ENCODE peak calls at places on chromosomes 6 and 20, in nine cellular contexts. One of them, this sample, is unnamed.
A peak's percentile ranks its signal among the peaks of the same experiment; 100 is the strongest.

GRCh38 chr6:16420715-16421461 is 182.5 kb downstream of the GMPR start:
- DNase-seq in ovary: no peak
- DNase-seq in transverse colon: peak; percentile 32
- DNase-seq in GM12878: peak; percentile 97
- DNase-seq in SK-N-SH: no peak
- DNase-seq in stomach: no peak
- DNase-seq in HepG2: no peak
- DNase-seq in tibial nerve: no peak
- DNase-seq in A549: no peak
- DNase-seq in this sample: no peak

GRCh38 chr20:3843490-3843889 is 3.1 kb upstream of the MAVS start:
- DNase-seq in stomach: no peak
- DNase-seq in A549: peak; percentile 87
- DNase-seq in ovary: no peak
- DNase-seq in SK-N-SH: no peak
- DNase-seq in HepG2: peak; percentile 69
- DNase-seq in tibial nerve: no peak
- DNase-seq in transverse colon: peak; percentile 42
- DNase-seq in GM12878: no peak
- DNase-seq in this sample: no peak

GRCh38 chr6:136866872-136867416 is 44.6 kb downstream of the PEX7 start:
- DNase-seq in GM12878: no peak
- DNase-seq in ovary: no peak
- DNase-seq in SK-N-SH: peak; percentile 12
- DNase-seq in stomach: no peak
- DNase-seq in transverse colon: no peak
- DNase-seq in HepG2: no peak
- DNase-seq in A549: no peak
- DNase-seq in tibial nerve: no peak
- DNase-seq in this sample: no peak

GRCh38 chr6:140979642-140980091 is 1153.1 kb upstream of the GJE1 start:
- DNase-seq in ovary: peak; percentile 59
- DNase-seq in A549: no peak
- DNase-seq in SK-N-SH: no peak
- DNase-seq in stomach: no peak
- DNase-seq in GM12878: no peak
- DNase-seq in HepG2: no peak
- DNase-seq in transverse colon: no peak
- DNase-seq in tibial nerve: peak; percentile 64
- DNase-seq in this sample: no peak

GRCh38 chr20:652611-653109 is 340 bp downstream of the SRXN1 start:
- DNase-seq in GM12878: no peak
- DNase-seq in tibial nerve: no peak
- DNase-seq in ovary: peak; percentile 50
- DNase-seq in stomach: peak; percentile 33
- DNase-seq in transverse colon: peak; percentile 22
- DNase-seq in HepG2: no peak
- DNase-seq in SK-N-SH: no peak
- DNase-seq in A549: no peak
- DNase-seq in this sample: no peak

GRCh38 chr6:160137989-160138835 is 16.6 kb downstream of the SLC22A1 start:
- DNase-seq in A549: peak; percentile 28
- DNase-seq in tibial nerve: peak; percentile 57
- DNase-seq in transverse colon: peak; percentile 65
- DNase-seq in HepG2: peak; percentile 57
- DNase-seq in GM12878: peak; percentile 23
- DNase-seq in ovary: peak; percentile 68
- DNase-seq in SK-N-SH: peak; percentile 54
- DNase-seq in stomach: peak; percentile 72
- DNase-seq in this sample: no peak

GRCh38 chr6:147201885-147202515 is 2.2 kb upstream of the STXBP5 start:
- DNase-seq in GM12878: no peak
- DNase-seq in HepG2: peak; percentile 59
- DNase-seq in A549: peak; percentile 36
- DNase-seq in SK-N-SH: peak; percentile 42
- DNase-seq in transverse colon: peak; percentile 21
- DNase-seq in stomach: no peak
- DNase-seq in tibial nerve: peak; percentile 14
- DNase-seq in ovary: no peak
- DNase-seq in this sample: no peak

GRCh38 chr6:33777716-33778474 is 11.0 kb downstream of the LEMD2 start:
- DNase-seq in SK-N-SH: no peak
- DNase-seq in HepG2: no peak
- DNase-seq in tibial nerve: no peak
- DNase-seq in ovary: no peak
- DNase-seq in stomach: no peak
- DNase-seq in A549: no peak
- DNase-seq in transverse colon: no peak
- DNase-seq in GM12878: no peak
- DNase-seq in this sample: no peak

GRCh38 chr6:41341580-41341979 is 6.2 kb downstream of the NCR2 start:
- DNase-seq in stomach: no peak
- DNase-seq in tibial nerve: no peak
- DNase-seq in ovary: no peak
- DNase-seq in HepG2: no peak
- DNase-seq in A549: no peak
- DNase-seq in GM12878: no peak
- DNase-seq in SK-N-SH: no peak
- DNase-seq in transverse colon: no peak
- DNase-seq in this sample: no peak

GRCh38 chr6:3888153-3888957 is 39.2 kb downstream of the FAM50B start:
- DNase-seq in stomach: peak; percentile 59
- DNase-seq in SK-N-SH: no peak
- DNase-seq in GM12878: no peak
- DNase-seq in ovary: no peak
- DNase-seq in tibial nerve: peak; percentile 53
- DNase-seq in A549: peak; percentile 26
- DNase-seq in transverse colon: peak; percentile 34
- DNase-seq in HepG2: no peak
- DNase-seq in this sample: peak; percentile 88

GRCh38 chr6:73134588-73134987 is 90.7 kb downstream of the KHDC1L start:
- DNase-seq in stomach: no peak
- DNase-seq in HepG2: peak; percentile 16
- DNase-seq in A549: no peak
- DNase-seq in SK-N-SH: peak; percentile 14
- DNase-seq in transverse colon: peak; percentile 23
- DNase-seq in GM12878: no peak
- DNase-seq in tibial nerve: no peak
- DNase-seq in ovary: no peak
- DNase-seq in this sample: no peak

GRCh38 chr6:13011612-13012146 is 295.1 kb downstream of the PHACTR1 start:
- DNase-seq in transverse colon: no peak
- DNase-seq in ovary: no peak
- DNase-seq in stomach: no peak
- DNase-seq in GM12878: no peak
- DNase-seq in SK-N-SH: no peak
- DNase-seq in tibial nerve: no peak
- DNase-seq in HepG2: peak; percentile 6
- DNase-seq in A549: no peak
- DNase-seq in this sample: no peak

GRCh38 chr6:12656841-12657435 is 59.6 kb upstream of the PHACTR1 start:
- DNase-seq in GM12878: no peak
- DNase-seq in SK-N-SH: no peak
- DNase-seq in tibial nerve: no peak
- DNase-seq in transverse colon: no peak
- DNase-seq in stomach: no peak
- DNase-seq in ovary: no peak
- DNase-seq in HepG2: no peak
- DNase-seq in A549: no peak
- DNase-seq in this sample: no peak

GRCh38 chr6:168083142-168083885 is 4.3 kb upstream of the FRMD1 start:
- DNase-seq in ovary: no peak
- DNase-seq in HepG2: no peak
- DNase-seq in tibial nerve: no peak
- DNase-seq in stomach: no peak
- DNase-seq in GM12878: no peak
- DNase-seq in A549: no peak
- DNase-seq in transverse colon: peak; percentile 60
- DNase-seq in SK-N-SH: no peak
- DNase-seq in this sample: no peak
- TF ChIP-seq EP300 in ovary: no peak
- TF ChIP-seq EP300 in HepG2: no peak
- TF ChIP-seq EP300 in tibial nerve: no peak
- TF ChIP-seq EP300 in stomach: no peak
- TF ChIP-seq EP300 in GM12878: no peak
- TF ChIP-seq EP300 in A549: no peak
- TF ChIP-seq EP300 in transverse colon: no peak
- TF ChIP-seq EP300 in SK-N-SH: no peak
- TF ChIP-seq EP300 in this sample: no peak

GRCh38 chr6:106160189-106160588 is 74.1 kb downstream of the PRDM1 start:
- DNase-seq in GM12878: no peak
- DNase-seq in HepG2: no peak
- DNase-seq in A549: no peak
- DNase-seq in ovary: no peak
- DNase-seq in transverse colon: no peak
- DNase-seq in tibial nerve: no peak
- DNase-seq in stomach: no peak
- DNase-seq in SK-N-SH: no peak
- DNase-seq in this sample: no peak

GRCh38 chr6:106159531-106159940 is 73.4 kb downstream of the PRDM1 start:
- DNase-seq in GM12878: no peak
- DNase-seq in transverse colon: no peak
- DNase-seq in ovary: no peak
- DNase-seq in stomach: no peak
- DNase-seq in tibial nerve: no peak
- DNase-seq in A549: no peak
- DNase-seq in SK-N-SH: no peak
- DNase-seq in HepG2: no peak
- DNase-seq in this sample: no peak

GRCh38 chr6:106156863-106157262 is 70.7 kb downstream of the PRDM1 start:
- DNase-seq in GM12878: no peak
- DNase-seq in A549: no peak
- DNase-seq in ovary: no peak
- DNase-seq in SK-N-SH: no peak
- DNase-seq in tibial nerve: no peak
- DNase-seq in transverse colon: no peak
- DNase-seq in stomach: no peak
- DNase-seq in HepG2: no peak
- DNase-seq in this sample: no peak

GRCh38 chr6:106156413-106156812 is 70.3 kb downstream of the PRDM1 start:
- DNase-seq in tibial nerve: no peak
- DNase-seq in GM12878: no peak
- DNase-seq in stomach: no peak
- DNase-seq in transverse colon: no peak
- DNase-seq in HepG2: no peak
- DNase-seq in SK-N-SH: no peak
- DNase-seq in A549: no peak
- DNase-seq in ovary: no peak
- DNase-seq in this sample: no peak

GRCh38 chr6:106158816-106159215 is 72.7 kb downstream of the PRDM1 start:
- DNase-seq in HepG2: no peak
- DNase-seq in A549: no peak
- DNase-seq in tibial nerve: no peak
- DNase-seq in SK-N-SH: no peak
- DNase-seq in GM12878: no peak
- DNase-seq in ovary: no peak
- DNase-seq in transverse colon: no peak
- DNase-seq in stomach: no peak
- DNase-seq in this sample: no peak
- H3K27ac ChIP-seq in HepG2: no peak overlapping the region
- H3K27ac ChIP-seq in A549: no peak overlapping the region
- H3K27ac ChIP-seq in tibial nerve: no peak overlapping the region
- H3K27ac ChIP-seq in SK-N-SH: no peak overlapping the region
- H3K27ac ChIP-seq in GM12878: no peak overlapping the region
- H3K27ac ChIP-seq in ovary: no peak overlapping the region
- H3K27ac ChIP-seq in transverse colon: no peak overlapping the region
- H3K27ac ChIP-seq in stomach: no peak overlapping the region
- H3K27ac ChIP-seq in this sample: no peak overlapping the region

GRCh38 chr6:170265655-170266054 is 25.2 kb downstream of the DLL1 start:
- DNase-seq in ovary: no peak
- DNase-seq in A549: no peak
- DNase-seq in tibial nerve: no peak
- DNase-seq in GM12878: no peak
- DNase-seq in SK-N-SH: no peak
- DNase-seq in transverse colon: peak; percentile 80
- DNase-seq in HepG2: peak; percentile 24
- DNase-seq in stomach: peak; percentile 95
- DNase-seq in this sample: no peak
- H3K4me3 ChIP-seq in ovary: no peak overlapping the region
- H3K4me3 ChIP-seq in A549: no peak overlapping the region
- H3K4me3 ChIP-seq in tibial nerve: no peak overlapping the region
- H3K4me3 ChIP-seq in GM12878: no peak overlapping the region
- H3K4me3 ChIP-seq in SK-N-SH: no peak overlapping the region
- H3K4me3 ChIP-seq in transverse colon: no peak overlapping the region
- H3K4me3 ChIP-seq in HepG2: no peak overlapping the region
- H3K4me3 ChIP-seq in stomach: no peak overlapping the region
- H3K4me3 ChIP-seq in this sample: no peak overlapping the region

GRCh38 chr20:62519826-62520225 is 44.0 kb upstream of the GATA5 start:
- DNase-seq in tibial nerve: no peak
- DNase-seq in SK-N-SH: no peak
- DNase-seq in A549: no peak
- DNase-seq in transverse colon: no peak
- DNase-seq in GM12878: no peak
- DNase-seq in stomach: no peak
- DNase-seq in HepG2: no peak
- DNase-seq in ovary: no peak
- DNase-seq in this sample: no peak

GRCh38 chr20:62524486-62524885 is 48.7 kb upstream of the GATA5 start:
- DNase-seq in GM12878: no peak
- DNase-seq in SK-N-SH: peak; percentile 58
- DNase-seq in ovary: no peak
- DNase-seq in HepG2: no peak
- DNase-seq in stomach: no peak
- DNase-seq in A549: no peak
- DNase-seq in tibial nerve: no peak
- DNase-seq in transverse colon: no peak
- DNase-seq in this sample: no peak

GRCh38 chr20:62523473-62524203 is 47.8 kb upstream of the GATA5 start:
- DNase-seq in ovary: no peak
- DNase-seq in A549: no peak
- DNase-seq in SK-N-SH: peak; percentile 60
- DNase-seq in GM12878: no peak
- DNase-seq in transverse colon: no peak
- DNase-seq in tibial nerve: no peak
- DNase-seq in HepG2: peak; percentile 80
- DNase-seq in stomach: no peak
- DNase-seq in this sample: no peak

GRCh38 chr20:62525014-62525413 is 49.2 kb upstream of the GATA5 start:
- DNase-seq in GM12878: no peak
- DNase-seq in tibial nerve: no peak
- DNase-seq in HepG2: no peak
- DNase-seq in ovary: no peak
- DNase-seq in SK-N-SH: no peak
- DNase-seq in stomach: no peak
- DNase-seq in A549: no peak
- DNase-seq in transverse colon: no peak
- DNase-seq in this sample: no peak

DNA sequence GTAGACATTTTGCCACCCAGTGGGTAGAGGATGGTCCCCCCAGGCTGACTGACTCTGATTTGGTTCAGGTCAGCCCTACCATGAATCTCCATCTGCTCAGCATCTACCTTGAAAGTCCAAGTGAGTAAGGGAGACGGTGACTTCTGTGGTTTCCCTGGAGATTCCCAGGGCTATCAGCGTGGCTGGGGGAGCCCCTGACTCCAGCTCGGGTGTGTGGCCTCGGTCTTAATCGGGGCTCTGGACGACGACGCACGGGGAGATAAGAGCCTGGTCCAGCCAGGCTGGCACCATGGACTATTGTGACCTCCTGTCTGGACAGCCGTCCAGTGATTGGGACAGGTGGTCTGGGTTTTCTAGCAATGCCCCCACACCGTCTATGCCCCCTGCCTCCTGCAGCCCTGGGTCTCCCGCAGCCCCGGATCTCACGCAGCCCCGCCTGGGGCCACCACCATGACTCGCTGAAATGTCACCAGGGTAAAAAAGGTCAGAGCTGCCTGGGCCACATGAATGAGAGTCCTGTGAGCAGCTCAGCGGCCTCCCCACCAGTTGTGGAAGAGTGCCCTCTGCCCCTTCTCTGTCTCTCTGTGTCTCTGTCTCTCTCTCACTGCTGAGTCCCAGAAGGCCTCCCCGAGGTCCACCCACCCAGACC is 47.1 kb upstream of the GATA5 start:
- DNase-seq in ovary: no peak
- DNase-seq in SK-N-SH: peak; percentile 76
- DNase-seq in GM12878: no peak
- DNase-seq in tibial nerve: no peak
- DNase-seq in transverse colon: no peak
- DNase-seq in A549: no peak
- DNase-seq in stomach: no peak
- DNase-seq in HepG2: no peak
- DNase-seq in this sample: no peak
- TF ChIP-seq EP300 in ovary: no peak
- TF ChIP-seq EP300 in SK-N-SH: no peak
- TF ChIP-seq EP300 in GM12878: no peak
- TF ChIP-seq EP300 in tibial nerve: no peak
- TF ChIP-seq EP300 in transverse colon: no peak
- TF ChIP-seq EP300 in A549: no peak
- TF ChIP-seq EP300 in stomach: no peak
- TF ChIP-seq EP300 in HepG2: no peak
- TF ChIP-seq EP300 in this sample: no peak

This sample was measured in suprapubic skin.